ENCODE peak calls at places on chromosome 11, in eight cellular contexts. B is brain microvascular endothelial cell, A is body of pancreas, H is uterus, N is PC-3, P is fibroblast of the aortic adventitia, Q is fibroblast of lung, C is HFF-Myc. M is an unnamed sample.

GRCh38 chr11:19648321-19648720 is 64.3 kb upstream of the NAV2 start:
- DNase-seq in B (no peak), C (no peak), H (no peak), P (no peak), Q (peak; percentile 54), A (no peak), N (no peak), M (peak; percentile 34)

GRCh38 chr11:1453611-1454386 is 32.8 kb downstream of the MOB2 start:
- DNase-seq in P (no peak), A (no peak), H (no peak), B (no peak), C (no peak), Q (no peak), N (peak; percentile 23), M (no peak)

GRCh38 chr11:108369064-108369463 is 98.3 kb downstream of the C11orf65 start:
- DNase-seq in B (no peak), H (no peak), A (no peak), C (no peak), Q (no peak), N (no peak), P (no peak), M (peak; percentile 11)

GRCh38 chr11:60872124-60872951 is 5.0 kb downstream of the ZP1 start:
- DNase-seq in N (no peak), C (peak; percentile 31), H (peak; percentile 54), Q (peak; percentile 89), B (peak; percentile 76), P (peak; percentile 75), A (peak; percentile 43), M (peak; percentile 91)

GRCh38 chr11:31813961-31814868 is 3.1 kb upstream of the PAX6 start:
- DNase-seq in Q (no peak), P (no peak), C (no peak), A (no peak), N (peak; percentile 12), B (no peak), H (no peak), M (no peak)

GRCh38 chr11:122069946-122070345 is 46.1 kb downstream of the BLID start:
- DNase-seq in B (peak; percentile 96), H (peak; percentile 23), C (no peak), Q (peak; percentile 92), A (peak; percentile 72), N (peak; percentile 38), P (peak; percentile 86), M (peak; percentile 94)

GRCh38 chr11:122670131-122670530 is 14.6 kb downstream of the UBASH3B start:
- DNase-seq in A (no peak), B (no peak), N (no peak), Q (no peak), C (no peak), H (no peak), P (no peak), M (no peak)

GRCh38 chr11:72665911-72666472 is 8.2 kb downstream of the PDE2A start:
- DNase-seq in B (no peak), P (no peak), C (no peak), H (no peak), Q (no peak), N (no peak), A (no peak), M (no peak)

GRCh38 chr11:62144641-62145255 is 20.9 kb downstream of the INCENP start:
- DNase-seq in B (no peak), N (no peak), H (no peak), Q (no peak), A (no peak), C (no peak), P (no peak), M (no peak)

GRCh38 chr11:62394825-62395538 is 23.9 kb upstream of the SCGB1A1 start:
- DNase-seq in B (peak; percentile 73), C (peak; percentile 74), A (peak; percentile 79), N (peak; percentile 93), H (peak; percentile 87), P (peak; percentile 92), Q (peak; percentile 88), M (peak; percentile 92)

GRCh38 chr11:60370811-60371297 is 7.5 kb upstream of the MS4A7 start:
- DNase-seq in B (peak; percentile 1), Q (no peak), A (peak; percentile 34), H (no peak), N (peak; percentile 95), C (no peak), P (no peak), M (peak; percentile 2)

GRCh38 chr11:97202613-97203292 is 812.9 kb downstream of the JRKL start:
- DNase-seq in A (no peak), Q (no peak), N (no peak), P (no peak), B (no peak), H (no peak), C (no peak), M (no peak)

GRCh38 chr11:13465909-13466371 is 2.9 kb upstream of the BTBD10 start:
- DNase-seq in C (peak; percentile 17), P (peak; percentile 64), A (peak; percentile 36), B (peak; percentile 35), Q (peak; percentile 64), N (peak; percentile 64), H (no peak), M (peak; percentile 74)

GRCh38 chr11:59197990-59198389 is 14.7 kb downstream of the MPEG1 start:
- DNase-seq in P (peak; percentile 36), C (no peak), B (peak; percentile 55), H (peak; percentile 50), Q (peak; percentile 71), N (no peak), A (peak; percentile 76), M (peak; percentile 27)

GRCh38 chr11:96294289-96294688 is 48.7 kb downstream of the MAML2 start:
- DNase-seq in A (no peak), C (no peak), Q (no peak), H (no peak), P (no peak), N (no peak), B (no peak), M (no peak)

DNA sequence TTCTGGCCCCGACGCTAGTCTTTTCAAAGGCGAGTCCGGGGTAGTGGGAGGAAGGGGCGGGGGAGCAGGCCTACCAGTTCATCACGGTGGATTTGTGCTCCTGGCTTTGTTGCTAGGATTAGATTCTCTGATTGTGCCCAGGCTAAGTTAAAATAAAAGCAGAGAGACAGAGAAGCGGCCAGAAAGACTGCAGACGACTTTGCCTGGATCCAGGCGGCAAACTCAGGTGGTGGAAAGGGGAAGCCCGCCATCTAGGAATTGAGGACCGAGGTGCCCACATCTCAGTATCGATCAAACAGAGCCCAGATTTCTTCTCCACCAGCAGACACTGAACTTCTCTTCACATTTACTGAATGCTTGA is 2.6 kb downstream of the FAT3 start:
- DNase-seq in A (no peak), C (no peak), P (no peak), Q (no peak), B (no peak), N (no peak), H (no peak), M (no peak)
- H3K4me3 ChIP-seq in A (no peak overlapping the region), C (no peak overlapping the region), P (no peak overlapping the region), Q (peak overlapping the region; percentile 61), B (peak overlapping the region; percentile 64), N (no peak overlapping the region), H (peak overlapping the region; percentile 4), M (no peak overlapping the region)

GRCh38 chr11:112410325-112410724 is 149.7 kb upstream of the PLET1 start:
- DNase-seq in A (no peak), B (no peak), P (no peak), N (no peak), C (no peak), H (no peak), Q (no peak), M (no peak)

GRCh38 chr11:112412383-112412782 is 151.7 kb upstream of the PLET1 start:
- DNase-seq in A (no peak), N (no peak), P (no peak), C (no peak), H (no peak), B (no peak), Q (no peak), M (peak; percentile 9)

GRCh38 chr11:112408551-112408950 is 147.9 kb upstream of the PLET1 start:
- DNase-seq in H (no peak), A (no peak), C (no peak), Q (no peak), P (no peak), B (no peak), N (no peak), M (no peak)
- H3K4me3 ChIP-seq in H (no peak overlapping the region), A (no peak overlapping the region), C (no peak overlapping the region), Q (no peak overlapping the region), P (no peak overlapping the region), B (no peak overlapping the region), N (no peak overlapping the region), M (no peak overlapping the region)

GRCh38 chr11:93572621-93573020 is 29.4 kb upstream of the SMCO4 start:
- DNase-seq in A (no peak), N (peak; percentile 54), Q (no peak), B (no peak), H (no peak), C (no peak), P (no peak), M (no peak)

GRCh38 chr11:93573184-93573583 is 30.0 kb upstream of the SMCO4 start:
- DNase-seq in Q (no peak), C (no peak), B (peak; percentile 11), H (no peak), A (no peak), P (no peak), N (peak; percentile 62), M (no peak)

GRCh38 chr11:93570759-93571413 is 27.7 kb upstream of the SMCO4 start:
- DNase-seq in A (peak; percentile 85), N (peak; percentile 86), B (peak; percentile 58), Q (peak; percentile 78), C (peak; percentile 14), P (peak; percentile 40), H (peak; percentile 33), M (peak; percentile 83)

GRCh38 chr11:93572171-93572570 is 29.0 kb upstream of the SMCO4 start:
- DNase-seq in C (no peak), H (no peak), P (no peak), A (no peak), N (no peak), Q (no peak), B (no peak), M (no peak)

GRCh38 chr11:93571612-93572011 is 28.4 kb upstream of the SMCO4 start:
- DNase-seq in N (no peak), C (no peak), A (no peak), H (no peak), P (no peak), B (no peak), Q (no peak), M (no peak)
- H3K4me3 ChIP-seq in N (no peak overlapping the region), C (no peak overlapping the region), A (no peak overlapping the region), H (no peak overlapping the region), P (no peak overlapping the region), B (no peak overlapping the region), Q (no peak overlapping the region), M (no peak overlapping the region)

GRCh38 chr11:77289737-77290136 is 11.7 kb downstream of the GDPD4 start:
- DNase-seq in H (no peak), A (no peak), P (no peak), Q (no peak), C (no peak), B (no peak), N (no peak), M (no peak)

GRCh38 chr11:77283101-77283500 is 18.4 kb downstream of the GDPD4 start:
- DNase-seq in P (peak; percentile 18), C (no peak), H (no peak), Q (no peak), N (no peak), B (no peak), A (no peak), M (no peak)

GRCh38 chr11:77287615-77288273 is 13.7 kb downstream of the GDPD4 start:
- DNase-seq in H (no peak), B (peak; percentile 79), P (peak; percentile 91), Q (peak; percentile 94), C (peak; percentile 88), A (no peak), N (peak; percentile 87), M (peak; percentile 87)

GRCh38 chr11:77287136-77287535 is 14.3 kb downstream of the GDPD4 start:
- DNase-seq in P (peak; percentile 23), B (no peak), H (no peak), A (no peak), N (peak; percentile 17), Q (no peak), C (no peak), M (no peak)

GRCh38 chr11:77284476-77285468 is 16.7 kb downstream of the GDPD4 start:
- DNase-seq in P (no peak), B (no peak), Q (no peak), H (no peak), N (no peak), A (no peak), C (no peak), M (no peak)
- H3K4me3 ChIP-seq in P (no peak overlapping the region), B (no peak overlapping the region), Q (no peak overlapping the region), H (no peak overlapping the region), N (no peak overlapping the region), A (no peak overlapping the region), C (no peak overlapping the region), M (no peak overlapping the region)